ENCODE peak calls at places on chromosomes 6 and 20, in ten cellular contexts. E is epithelial cell of esophagus, W is fibroblast of pulmonary artery, S is fibroblast of lung, T is Peyer's patch, F is heart right ventricle, G is PC-9, Y is HepG2, U is lung, I is ovary. V is an unnamed sample.
A peak's percentile ranks its signal among the peaks of the same experiment; 100 is the strongest.

GRCh38 chr6:39882567-39882953 is 51.7 kb downstream of the MOCS1 start:
- DNase-seq in E (no peak), F (no peak), I (peak; percentile 68), G (no peak), Y (peak; percentile 58), U (peak; percentile 61), W (peak; percentile 98), T (no peak), S (peak; percentile 97), V (peak; percentile 78)

GRCh38 chr6:156880913-156881312 is 103.7 kb downstream of the ARID1B start:
- DNase-seq in F (no peak), W (no peak), E (peak; percentile 69), Y (no peak), T (no peak), U (no peak), G (no peak), I (no peak), S (no peak), V (no peak)

GRCh38 chr6:32954983-32955802 is 2.3 kb upstream of the HLA-DMA start:
- DNase-seq in W (peak; percentile 30), G (no peak), I (no peak), E (peak; percentile 54), S (no peak), F (no peak), Y (peak; percentile 39), T (peak; percentile 66), U (no peak), V (no peak)

GRCh38 chr20:55360895-55361294 is 644.4 kb downstream of the CBLN4 start:
- DNase-seq in F (no peak), E (no peak), U (no peak), W (no peak), G (no peak), T (no peak), S (no peak), I (no peak), Y (no peak), V (no peak)

GRCh38 chr6:166313255-166314070 is 5.3 kb upstream of the PRR18 start:
- DNase-seq in T (peak; percentile 61), G (no peak), Y (peak; percentile 41), F (no peak), W (peak; percentile 43), E (peak; percentile 55), S (peak; percentile 58), I (no peak), U (no peak), V (peak; percentile 13)

GRCh38 chr6:150395388-150396009 is 26.7 kb downstream of the IYD start:
- DNase-seq in I (no peak), E (peak; percentile 78), T (peak; percentile 71), W (peak; percentile 65), F (no peak), U (peak; percentile 61), S (peak; percentile 56), G (no peak), Y (peak; percentile 60), V (peak; percentile 52)

GRCh38 chr20:19021406-19022117 is 190.9 kb upstream of the SLC24A3 start:
- DNase-seq in E (no peak), U (peak; percentile 14), T (no peak), Y (no peak), G (no peak), I (no peak), S (no peak), F (no peak), W (no peak), V (no peak)

GRCh38 chr6:71404145-71404966 is 115.7 kb downstream of the OGFRL1 start:
- DNase-seq in F (no peak), I (no peak), E (peak; percentile 76), G (peak; percentile 41), T (no peak), Y (peak; percentile 79), S (peak; percentile 64), U (no peak), W (peak; percentile 92), V (peak; percentile 73)

DNA sequence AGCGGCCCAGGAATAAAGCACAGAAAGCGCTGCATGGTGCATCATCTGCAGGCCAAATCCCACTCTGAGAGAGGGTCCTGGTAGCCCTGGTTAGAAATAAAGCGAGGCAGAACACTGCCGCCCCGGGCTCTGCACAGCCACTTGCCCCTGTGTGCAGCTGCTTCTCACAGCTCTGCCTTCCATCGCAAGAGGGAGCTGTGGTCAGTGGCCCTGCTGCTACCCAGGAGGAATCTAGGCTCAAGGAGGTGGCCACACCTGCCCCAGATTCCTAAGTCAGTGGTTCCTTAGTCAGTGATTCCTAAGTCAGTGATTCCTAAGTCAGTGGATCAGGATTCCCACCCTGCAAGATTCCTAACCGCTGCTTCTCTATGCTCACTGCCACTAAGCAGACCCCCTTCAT is 8.8 kb downstream of the CDH4 start:
- DNase-seq in G (no peak), E (peak; percentile 24), I (no peak), T (no peak), S (no peak), W (no peak), F (no peak), U (no peak), Y (no peak), V (no peak)
- TF ChIP-seq CTCF in G (no peak), E (peak; percentile 44), I (no peak), T (no peak), S (no peak), W (no peak), F (no peak), U (no peak), Y (peak; percentile 51), V (no peak)

DNA sequence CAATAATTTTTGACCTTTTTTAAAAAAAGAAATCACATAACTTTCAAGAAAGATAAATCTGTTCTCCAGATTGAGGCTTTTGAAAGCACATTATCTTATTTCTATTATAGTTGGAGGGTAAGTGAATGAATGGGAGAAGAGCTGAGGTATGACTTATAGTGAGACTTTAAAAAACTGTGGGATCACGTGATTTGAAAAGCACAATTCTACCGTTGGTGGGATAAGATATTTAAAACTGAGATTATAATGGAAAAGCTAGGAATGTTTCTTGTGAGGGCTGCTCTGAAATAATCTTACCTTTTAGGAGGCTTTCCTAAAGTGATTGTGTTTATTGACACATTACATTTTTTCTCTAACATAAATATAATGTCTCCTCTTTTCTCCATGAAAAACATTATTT is 9.5 kb upstream of the OPN5 start:
- DNase-seq in W (no peak), S (no peak), Y (no peak), U (no peak), T (no peak), F (no peak), I (no peak), G (no peak), E (no peak), V (no peak)
- TF ChIP-seq CTCF in W (no peak), S (no peak), Y (no peak), U (no peak), T (no peak), F (no peak), I (no peak), G (no peak), E (no peak), V (no peak)

GRCh38 chr20:41087325-41087685 is 50.0 kb upstream of the PLCG1 start:
- DNase-seq in S (no peak), I (no peak), T (no peak), E (no peak), Y (no peak), G (no peak), W (no peak), U (no peak), F (no peak), V (no peak)

GRCh38 chr20:41087777-41088176 is 49.6 kb upstream of the PLCG1 start:
- DNase-seq in G (no peak), S (no peak), I (no peak), E (no peak), T (no peak), F (no peak), U (no peak), W (no peak), Y (no peak), V (no peak)

GRCh38 chr20:41086402-41087324 is 50.7 kb upstream of the PLCG1 start:
- DNase-seq in S (no peak), E (no peak), F (no peak), G (no peak), U (no peak), W (no peak), Y (no peak), T (no peak), I (no peak), V (no peak)

GRCh38 chr20:41091926-41092325 is 45.4 kb upstream of the PLCG1 start:
- DNase-seq in U (no peak), G (no peak), Y (no peak), I (no peak), E (no peak), W (no peak), T (no peak), S (peak; percentile 54), F (no peak), V (no peak)

GRCh38 chr20:41089555-41089954 is 47.8 kb upstream of the PLCG1 start:
- DNase-seq in G (no peak), F (no peak), E (no peak), T (no peak), Y (no peak), U (no peak), W (no peak), S (no peak), I (no peak), V (no peak)
- TF ChIP-seq CTCF in G (no peak), F (no peak), E (no peak), T (no peak), Y (peak; percentile 38), U (no peak), W (peak; percentile 12), S (no peak), I (no peak), V (peak; percentile 43)

DNA sequence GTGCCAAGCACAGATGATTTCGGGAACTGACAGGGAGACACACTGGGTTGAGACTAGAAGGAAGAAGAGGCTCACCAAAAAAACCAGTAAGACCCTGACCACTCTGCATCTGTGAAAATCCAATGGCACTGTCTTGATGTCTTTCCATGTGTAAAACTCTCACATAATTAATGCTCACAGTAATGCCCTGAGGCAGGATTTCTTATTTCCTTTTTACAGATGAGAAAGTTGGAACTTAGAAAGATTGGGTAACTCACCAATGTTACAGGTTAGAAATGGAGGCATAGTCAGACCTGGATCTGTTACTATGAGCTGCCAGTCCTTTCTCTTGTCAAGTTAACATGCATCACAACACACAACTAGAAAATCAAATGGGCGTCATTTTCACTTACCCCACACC is 151.0 kb upstream of the MCHR2 start:
- DNase-seq in T (no peak), F (no peak), U (no peak), Y (no peak), G (no peak), I (no peak), S (no peak), W (no peak), E (peak; percentile 36), V (no peak)
- TF ChIP-seq CTCF in T (no peak), F (no peak), U (no peak), Y (no peak), G (no peak), I (no peak), S (no peak), W (no peak), E (no peak), V (no peak)

GRCh38 chr6:111674882-111675281 is 69.2 kb upstream of the TRAF3IP2 start:
- DNase-seq in S (no peak), Y (no peak), T (no peak), W (no peak), U (no peak), I (no peak), E (no peak), G (no peak), F (no peak), V (no peak)
- TF ChIP-seq CTCF in S (no peak), Y (no peak), T (no peak), W (no peak), U (no peak), I (no peak), E (no peak), G (no peak), F (no peak), V (no peak)

V was measured in HFFc6.